ENCODE peak calls at places on chromosomes 12 and 14, in ten cellular contexts. R, D, F, H, B, K, W, N, L and E are unnamed samples.
A peak's percentile ranks its signal among the peaks of the same experiment; 100 is the strongest.

GRCh38 chr14:49218436-49219092 is 367.6 kb downstream of the RPS29 start:
- DNase-seq in F (peak; percentile 67), W (no peak), D (no peak), K (no peak), L (no peak), N (no peak), R (no peak), B (no peak), H (no peak), E (no peak)

GRCh38 chr12:8912910-8913309 is 1.4 kb upstream of the PHC1 start:
- DNase-seq in D (no peak), H (no peak), L (no peak), K (no peak), F (no peak), B (peak; percentile 16), N (peak; percentile 58), W (no peak), R (peak; percentile 37), E (no peak)

GRCh38 chr14:62468946-62469345 is 576.3 kb downstream of the KCNH5 start:
- DNase-seq in H (no peak), N (no peak), L (no peak), D (no peak), F (peak; percentile 79), R (no peak), K (no peak), W (no peak), B (no peak), E (no peak)

GRCh38 chr12:40907115-40907521 is 214.9 kb downstream of the CNTN1 start:
- DNase-seq in K (no peak), L (no peak), N (no peak), R (no peak), F (peak; percentile 70), W (no peak), H (no peak), B (no peak), D (no peak), E (no peak)

GRCh38 chr12:54993181-54993835 is 8.7 kb upstream of the TESPA1 start:
- DNase-seq in L (peak; percentile 49), W (peak; percentile 53), B (peak; percentile 79), D (no peak), N (peak; percentile 65), K (peak; percentile 67), H (peak; percentile 15), F (peak; percentile 14), R (peak; percentile 79), E (no peak)

GRCh38 chr14:104702106-104702505 is 12.7 kb downstream of the INF2 start:
- DNase-seq in H (no peak), D (no peak), W (no peak), L (no peak), K (no peak), B (no peak), R (no peak), F (no peak), N (no peak), E (no peak)

GRCh38 chr12:120791669-120792176 is 66.1 kb downstream of the ACADS start:
- DNase-seq in K (no peak), R (no peak), B (no peak), L (no peak), F (no peak), W (no peak), D (no peak), N (no peak), H (no peak), E (no peak)

GRCh38 chr12:7289743-7290142 is 14.1 kb upstream of the ACSM4 start:
- DNase-seq in K (no peak), W (no peak), R (no peak), B (no peak), F (no peak), N (no peak), L (no peak), H (no peak), D (no peak), E (no peak)

GRCh38 chr12:110234197-110235154 is 46.6 kb upstream of the ATP2A2 start:
- DNase-seq in L (no peak), D (no peak), B (no peak), R (no peak), H (no peak), K (no peak), F (no peak), W (no peak), N (no peak), E (no peak)

GRCh38 chr14:104383088-104383805 is 196.3 kb upstream of the C14orf180 start:
- DNase-seq in N (peak; percentile 79), L (no peak), D (no peak), H (no peak), F (no peak), B (no peak), R (no peak), W (no peak), K (no peak), E (no peak)

GRCh38 chr14:80637726-80638619 is 303.6 kb downstream of the CEP128 start:
- DNase-seq in L (no peak), K (no peak), W (no peak), D (no peak), B (no peak), H (no peak), R (no peak), F (no peak), N (no peak), E (no peak)

GRCh38 chr14:23137221-23138172 is 18.4 kb upstream of the CEBPE start:
- DNase-seq in R (no peak), N (no peak), B (no peak), K (no peak), D (no peak), L (no peak), W (no peak), F (peak; percentile 50), H (no peak), E (no peak)

GRCh38 chr14:52377940-52378339 is 63.8 kb downstream of the PTGER2 start:
- DNase-seq in W (no peak), N (no peak), B (peak; percentile 4), R (no peak), H (no peak), L (no peak), K (no peak), F (no peak), D (no peak), E (no peak)

GRCh38 chr12:100534625-100535227 is 38.8 kb upstream of the GAS2L3 start:
- DNase-seq in N (no peak), F (no peak), K (no peak), L (no peak), H (no peak), D (no peak), B (no peak), R (no peak), W (no peak), E (no peak)

GRCh38 chr14:92726135-92726932 is 22.1 kb downstream of the LGMN start:
- DNase-seq in H (no peak), N (no peak), D (no peak), F (peak; percentile 84), L (no peak), K (no peak), B (peak; percentile 48), R (peak; percentile 15), W (no peak), E (peak; percentile 43)

GRCh38 chr12:95955549-95956159 is 12.5 kb downstream of the AMDHD1 start:
- DNase-seq in F (no peak), B (no peak), W (no peak), K (no peak), L (no peak), R (no peak), H (no peak), N (peak; percentile 40), D (no peak), E (no peak)

GRCh38 chr12:123726244-123726643 is 14.1 kb downstream of the ATP6V0A2 start:
- DNase-seq in F (no peak), W (no peak), K (no peak), H (no peak), L (no peak), B (no peak), N (no peak), R (no peak), D (no peak), E (no peak)

GRCh38 chr12:89980236-89980635 is 271.6 kb upstream of the ATP2B1 start:
- DNase-seq in R (no peak), D (no peak), H (no peak), B (no peak), K (no peak), N (no peak), F (peak; percentile 70), W (no peak), L (no peak), E (no peak)

GRCh38 chr12:52121848-52122838 is 42.6 kb downstream of the SMIM41 start:
- DNase-seq in F (peak; percentile 27), W (peak; percentile 83), N (peak; percentile 92), L (peak; percentile 41), D (peak; percentile 42), R (peak; percentile 43), K (peak; percentile 65), B (peak; percentile 68), H (no peak), E (peak; percentile 52)

GRCh38 chr14:54493293-54493692 is 4.5 kb upstream of the GMFB start:
- DNase-seq in K (no peak), D (no peak), H (no peak), F (no peak), W (no peak), R (no peak), N (no peak), L (no peak), B (no peak), E (no peak)

GRCh38 chr12:64039285-64039871 is 182.7 kb downstream of the KICS2 start:
- DNase-seq in L (no peak), W (no peak), H (no peak), K (peak; percentile 82), D (no peak), R (no peak), F (no peak), N (peak; percentile 6), B (no peak), E (no peak)

GRCh38 chr14:71139058-71139946 is 232.0 kb downstream of the PCNX1 start:
- DNase-seq in L (peak; percentile 38), F (peak; percentile 33), W (peak; percentile 69), N (peak; percentile 90), R (peak; percentile 68), D (peak; percentile 39), K (peak; percentile 37), H (no peak), B (peak; percentile 66), E (peak; percentile 37)

GRCh38 chr14:57390806-57391562 is 598 bp downstream of the NAA30 start:
- DNase-seq in D (no peak), K (peak; percentile 41), B (peak; percentile 38), N (peak; percentile 61), F (no peak), H (no peak), R (peak; percentile 36), W (peak; percentile 53), L (peak; percentile 15), E (no peak)

GRCh38 chr14:66495214-66496098 is 9.3 kb downstream of the CCDC196 start:
- DNase-seq in D (no peak), R (peak; percentile 81), K (peak; percentile 62), L (peak; percentile 11), W (peak; percentile 24), F (peak; percentile 52), N (peak; percentile 16), H (peak; percentile 45), B (peak; percentile 73), E (no peak)

GRCh38 chr12:57085999-57086950 is 2.6 kb upstream of the NAB2 start:
- DNase-seq in B (peak; percentile 86), K (peak; percentile 29), N (peak; percentile 83), F (peak; percentile 75), W (peak; percentile 61), H (peak; percentile 48), D (no peak), L (no peak), R (peak; percentile 83), E (no peak)

GRCh38 chr14:35807131-35807961 is 1.7 kb downstream of the RALGAPA1 start:
- DNase-seq in H (no peak), R (no peak), W (no peak), B (no peak), F (no peak), L (no peak), N (no peak), D (no peak), K (no peak), E (no peak)

GRCh38 chr12:15209782-15210181 is 11.4 kb downstream of the RERG start:
- DNase-seq in H (no peak), D (no peak), R (peak; percentile 8), W (no peak), B (no peak), K (no peak), L (no peak), F (peak; percentile 83), N (no peak), E (no peak)

GRCh38 chr14:92409069-92409468 is 86.1 kb downstream of the SLC24A4 start:
- DNase-seq in K (no peak), F (no peak), B (no peak), L (no peak), W (no peak), N (no peak), H (no peak), R (no peak), D (no peak), E (no peak)